ENCODE peak calls at places on chromosome 13, in four cellular contexts. One of them, this sample, is unnamed.

GRCh38 chr13:47705185-47705584 is 295.9 kb downstream of the SUCLA2 start:
- DNase-seq in SK-N-SH: no peak
- DNase-seq in K562: no peak
- DNase-seq in HepG2: no peak
- DNase-seq in this sample: no peak

GRCh38 chr13:64158910-64159309 is 2743.3 kb upstream of the PCDH20 start:
- DNase-seq in SK-N-SH: peak
- DNase-seq in K562: no peak
- DNase-seq in HepG2: no peak
- DNase-seq in this sample: no peak

GRCh38 chr13:46341112-46341711 is 45.8 kb downstream of the RUBCNL start:
- DNase-seq in SK-N-SH: no peak
- DNase-seq in K562: no peak
- DNase-seq in HepG2: no peak
- DNase-seq in this sample: no peak

GRCh38 chr13:23627419-23627818 is 57.2 kb downstream of the TNFRSF19 start:
- DNase-seq in SK-N-SH: no peak
- DNase-seq in K562: no peak
- DNase-seq in HepG2: no peak
- DNase-seq in this sample: no peak

GRCh38 chr13:99190147-99190985 is 10.3 kb upstream of the UBAC2 start:
- DNase-seq in SK-N-SH: no peak
- DNase-seq in K562: no peak
- DNase-seq in HepG2: no peak
- DNase-seq in this sample: no peak

GRCh38 chr13:100069278-100069677 is 19.6 kb upstream of the PCCA start:
- DNase-seq in SK-N-SH: no peak
- DNase-seq in K562: no peak
- DNase-seq in HepG2: no peak
- DNase-seq in this sample: no peak

GRCh38 chr13:76349700-76350099 is 536.5 kb downstream of the KCTD12 start:
- DNase-seq in SK-N-SH: no peak
- DNase-seq in K562: no peak
- DNase-seq in HepG2: no peak
- DNase-seq in this sample: no peak

GRCh38 chr13:89925107-89925506 is 1422.4 kb upstream of the MIR17HG start:
- DNase-seq in SK-N-SH: peak
- DNase-seq in K562: no peak
- DNase-seq in HepG2: peak
- DNase-seq in this sample: peak

GRCh38 chr13:20658451-20658850 is 45.0 kb upstream of the IL17D start:
- DNase-seq in SK-N-SH: no peak
- DNase-seq in K562: no peak
- DNase-seq in HepG2: no peak
- DNase-seq in this sample: no peak

DNA sequence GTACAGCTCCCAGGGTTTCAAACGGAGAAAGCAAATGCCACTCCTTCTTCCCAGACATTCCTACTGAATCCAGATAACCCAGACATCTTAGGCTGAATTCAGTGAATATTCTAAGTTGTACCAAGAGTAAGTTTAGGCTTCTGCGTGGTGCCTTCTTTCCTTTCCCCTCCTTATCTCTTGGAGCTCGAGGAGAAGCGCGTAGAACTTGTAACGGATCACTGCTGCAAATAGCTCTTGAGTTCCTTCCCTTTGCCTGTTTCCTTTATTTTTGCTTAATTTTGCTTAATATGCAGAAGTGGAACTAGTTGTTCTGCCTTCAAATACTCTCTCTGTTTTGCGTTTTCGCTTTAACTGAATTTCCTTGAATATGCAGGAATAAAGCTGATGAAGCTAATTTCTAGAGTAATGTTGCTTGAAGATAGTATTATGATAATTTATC is 991 bp downstream of the WDFY2 start:
- DNase-seq in SK-N-SH: no peak
- DNase-seq in K562: no peak
- DNase-seq in HepG2: no peak
- DNase-seq in this sample: no peak
- TF ChIP-seq ELF1 in SK-N-SH: no peak
- TF ChIP-seq ELF1 in K562: no peak
- TF ChIP-seq ELF1 in HepG2: no peak
- TF ChIP-seq ELF1 in this sample: no peak

DNA sequence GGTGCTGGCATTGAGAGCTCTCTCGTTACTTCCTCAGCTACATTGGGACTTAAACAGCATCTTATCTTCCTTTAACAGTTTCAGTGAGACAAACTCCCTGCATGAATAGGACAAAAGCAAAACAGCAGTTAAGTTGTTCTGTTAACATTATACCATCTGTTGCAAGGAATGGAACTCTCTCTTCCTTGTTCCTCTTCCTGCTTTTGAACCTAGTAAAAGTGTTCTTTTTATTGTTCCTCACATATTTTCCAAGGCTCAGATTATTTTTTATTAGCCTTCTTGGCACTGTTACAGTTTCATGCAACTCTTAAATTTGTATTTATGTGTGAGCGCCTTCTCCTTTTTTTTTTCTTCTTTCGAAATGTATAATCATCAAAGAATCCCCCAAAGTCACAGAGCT is 202.6 kb upstream of the UFM1 start:
- DNase-seq in SK-N-SH: no peak
- DNase-seq in K562: no peak
- DNase-seq in HepG2: no peak
- DNase-seq in this sample: no peak
- TF ChIP-seq ELF1 in SK-N-SH: no peak
- TF ChIP-seq ELF1 in K562: no peak
- TF ChIP-seq ELF1 in HepG2: no peak
- TF ChIP-seq ELF1 in this sample: no peak

GRCh38 chr13:111398196-111398595 is 77.8 kb downstream of the TEX29 start:
- DNase-seq in SK-N-SH: no peak
- DNase-seq in K562: no peak
- DNase-seq in HepG2: no peak
- DNase-seq in this sample: no peak
- TF ChIP-seq ELF1 in SK-N-SH: no peak
- TF ChIP-seq ELF1 in K562: no peak
- TF ChIP-seq ELF1 in HepG2: no peak
- TF ChIP-seq ELF1 in this sample: no peak

GRCh38 chr13:83881917-83882625 is at the start of gene SLITRK1:
- DNase-seq in SK-N-SH: peak
- DNase-seq in K562: peak
- DNase-seq in HepG2: no peak
- DNase-seq in this sample: no peak
- TF ChIP-seq ELF1 in SK-N-SH: no peak
- TF ChIP-seq ELF1 in K562: no peak
- TF ChIP-seq ELF1 in HepG2: no peak
- TF ChIP-seq ELF1 in this sample: no peak

GRCh38 chr13:94959616-94960015 is 247.3 kb upstream of the SOX21 start:
- DNase-seq in SK-N-SH: no peak
- DNase-seq in K562: no peak
- DNase-seq in HepG2: no peak
- DNase-seq in this sample: no peak
- TF ChIP-seq ELF1 in SK-N-SH: no peak
- TF ChIP-seq ELF1 in K562: no peak
- TF ChIP-seq ELF1 in HepG2: no peak
- TF ChIP-seq ELF1 in this sample: no peak

GRCh38 chr13:60577761-60578160 is 180.7 kb downstream of the TDRD3 start:
- DNase-seq in SK-N-SH: no peak
- DNase-seq in K562: no peak
- DNase-seq in HepG2: no peak
- DNase-seq in this sample: no peak

GRCh38 chr13:60574706-60575105 is 177.7 kb downstream of the TDRD3 start:
- DNase-seq in SK-N-SH: no peak
- DNase-seq in K562: no peak
- DNase-seq in HepG2: no peak
- DNase-seq in this sample: no peak

GRCh38 chr13:60572855-60573254 is 175.8 kb downstream of the TDRD3 start:
- DNase-seq in SK-N-SH: no peak
- DNase-seq in K562: no peak
- DNase-seq in HepG2: no peak
- DNase-seq in this sample: no peak

GRCh38 chr13:60571571-60571970 is 174.6 kb downstream of the TDRD3 start:
- DNase-seq in SK-N-SH: no peak
- DNase-seq in K562: no peak
- DNase-seq in HepG2: no peak
- DNase-seq in this sample: no peak

DNA sequence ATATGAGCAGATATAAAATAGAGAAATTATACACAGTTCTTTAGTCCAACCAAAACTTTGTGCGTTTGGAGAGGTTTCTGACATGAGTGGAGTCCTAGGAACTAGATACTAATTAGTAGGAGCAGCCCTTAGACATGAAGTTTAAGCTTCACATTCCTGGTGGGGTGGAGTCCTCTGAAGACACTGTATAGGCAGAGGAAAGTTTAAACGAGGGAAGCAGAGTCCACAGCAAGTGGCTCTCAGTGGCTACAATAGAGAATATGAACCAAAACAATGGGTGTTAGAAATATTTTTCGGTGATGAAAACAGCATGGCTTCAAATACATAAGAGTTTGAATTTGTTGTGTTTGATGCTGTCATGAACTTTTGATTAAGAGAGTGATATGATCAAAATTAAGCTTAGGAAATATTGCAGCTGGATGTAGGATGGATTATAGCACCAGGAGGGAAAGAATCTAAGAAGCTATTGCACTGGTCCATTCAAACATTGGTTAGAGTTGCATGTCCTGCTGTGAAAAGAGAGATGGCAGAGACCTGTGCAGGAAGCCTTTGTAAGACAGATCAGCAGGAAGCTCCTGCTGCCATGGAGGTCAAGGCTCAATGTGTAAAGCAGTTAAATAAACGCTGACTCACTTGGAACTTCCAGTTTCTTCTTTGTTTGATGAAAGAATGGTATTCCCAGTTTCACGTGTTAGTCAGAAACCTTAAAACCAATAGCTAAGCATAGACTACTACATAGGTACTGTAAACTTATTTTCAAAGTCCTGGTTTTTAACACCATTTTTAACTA is 175.2 kb downstream of the TDRD3 start:
- DNase-seq in SK-N-SH: no peak
- DNase-seq in K562: no peak
- DNase-seq in HepG2: peak
- DNase-seq in this sample: no peak
- TF ChIP-seq ELF1 in SK-N-SH: no peak
- TF ChIP-seq ELF1 in K562: no peak
- TF ChIP-seq ELF1 in HepG2: no peak
- TF ChIP-seq ELF1 in this sample: no peak

GRCh38 chr13:49539313-49539712 is 43.6 kb downstream of the PHF11 start:
- DNase-seq in SK-N-SH: no peak
- DNase-seq in K562: no peak
- DNase-seq in HepG2: no peak
- DNase-seq in this sample: no peak
- TF ChIP-seq ELF1 in SK-N-SH: no peak
- TF ChIP-seq ELF1 in K562: no peak
- TF ChIP-seq ELF1 in HepG2: no peak
- TF ChIP-seq ELF1 in this sample: no peak